ENCODE peak calls at places on chromosomes 6 and 20, in five cellular contexts. M is fibroblast of lung, B is colonic mucosa, Q is left lung, L is BJ. I is an unnamed sample.

GRCh38 chr20:36929290-36929689 is 22.2 kb downstream of the SAMHD1 start:
- DNase-seq in Q (no peak), L (no peak), B (no peak), M (peak), I (no peak)

GRCh38 chr20:59015411-59015810 is 3.8 kb upstream of the TUBB1 start:
- DNase-seq in Q (no peak), B (no peak), M (no peak), L (no peak), I (no peak)

GRCh38 chr6:145147559-145147958 is 587.8 kb downstream of the EPM2A start:
- DNase-seq in M (peak), Q (no peak), L (no peak), B (no peak), I (no peak)

GRCh38 chr6:168096271-168096764 is 17.3 kb upstream of the FRMD1 start:
- DNase-seq in L (no peak), M (no peak), Q (no peak), B (no peak), I (no peak)

GRCh38 chr6:113564401-113565161 is 292.6 kb upstream of the MARCKS start:
- DNase-seq in B (peak), M (peak), Q (peak), L (peak), I (no peak)

GRCh38 chr6:158086054-158086705 is 81.9 kb downstream of the SERAC1 start:
- DNase-seq in B (no peak), Q (no peak), L (peak), M (peak), I (peak)

GRCh38 chr20:37901667-37902503 is 1.0 kb upstream of the VSTM2L start:
- DNase-seq in M (peak), B (peak), Q (no peak), L (no peak), I (no peak)

GRCh38 chr6:32947552-32948465 is 5.1 kb downstream of the HLA-DMA start:
- DNase-seq in L (no peak), Q (no peak), M (peak), B (peak), I (no peak)

GRCh38 chr20:21618697-21619421 is 86.6 kb upstream of the PAX1 start:
- DNase-seq in L (no peak), M (no peak), B (no peak), Q (no peak), I (no peak)

GRCh38 chr20:46010491-46011405 is 2.0 kb downstream of the MMP9 start:
- DNase-seq in L (no peak), M (no peak), B (no peak), Q (no peak), I (no peak)

GRCh38 chr6:37061157-37061804 is 55.8 kb downstream of the FGD2 start:
- DNase-seq in M (no peak), L (no peak), B (no peak), Q (no peak), I (no peak)
- H3K4me3 ChIP-seq in M (no peak), L (no peak), B (no peak), Q (no peak), I (no peak)

GRCh38 chr20:41006126-41006935 is 22.3 kb upstream of the TOP1 start:
- DNase-seq in M (no peak), L (no peak), Q (no peak), B (no peak), I (no peak)
- H3K4me3 ChIP-seq in M (no peak), L (no peak), Q (no peak), B (no peak), I (no peak)

DNA sequence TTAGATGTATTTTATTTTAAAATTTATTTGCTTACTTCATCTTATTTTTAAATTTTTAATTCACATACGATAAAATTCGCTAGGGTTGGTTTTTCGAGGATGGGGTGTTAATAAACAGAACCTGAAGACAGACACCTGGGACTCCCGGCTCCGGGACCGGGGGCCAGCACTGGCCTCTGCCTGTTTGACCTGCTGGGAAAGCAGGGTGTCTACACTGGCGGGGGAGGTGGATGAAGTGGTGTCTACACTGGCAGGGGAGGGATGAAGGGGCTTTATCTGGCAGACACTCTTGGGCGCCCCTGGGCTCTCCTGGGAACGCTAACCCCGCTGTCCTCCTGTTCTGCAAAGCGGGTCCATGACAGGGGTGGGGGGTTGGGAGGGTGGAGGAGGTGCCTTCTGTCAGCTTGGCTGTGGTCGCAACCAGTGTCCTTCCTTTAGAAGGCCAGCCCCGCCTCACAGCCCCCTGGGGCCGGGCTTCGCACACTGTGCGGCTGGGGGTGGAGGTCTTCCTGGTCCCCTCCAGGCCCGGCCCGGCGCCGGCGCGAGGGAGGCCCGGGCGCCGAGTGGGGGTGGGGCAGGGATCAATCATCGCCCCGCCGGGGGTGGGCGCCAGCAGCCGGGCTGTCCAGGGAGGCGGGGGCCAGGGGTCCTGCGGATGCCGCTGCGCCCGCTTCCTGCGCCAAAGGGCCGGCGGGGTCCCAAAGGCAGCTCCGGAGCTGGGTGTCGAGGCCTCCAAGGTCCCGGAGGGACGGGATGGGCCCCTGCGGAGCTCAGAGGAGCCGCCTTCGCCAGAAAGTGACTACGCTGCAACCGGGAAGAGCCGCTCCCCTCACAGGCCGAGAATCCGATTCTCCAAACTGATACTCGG is 1.8 kb downstream of the GATA5 start:
- DNase-seq in L (no peak), B (no peak), Q (no peak), M (no peak), I (no peak)
- H3K4me3 ChIP-seq in L (no peak), B (no peak), Q (no peak), M (peak), I (no peak)

GRCh38 chr6:8789878-8790277 is 354.5 kb upstream of the SLC35B3 start:
- DNase-seq in B (no peak), M (no peak), Q (no peak), L (no peak), I (no peak)
- H3K4me3 ChIP-seq in B (no peak), M (no peak), Q (no peak), L (no peak), I (no peak)

GRCh38 chr6:117441824-117442264 is 16.1 kb upstream of the ROS1 start:
- DNase-seq in M (peak), Q (no peak), B (no peak), L (no peak), I (no peak)
- H3K4me3 ChIP-seq in M (no peak), Q (no peak), B (no peak), L (no peak), I (no peak)

GRCh38 chr20:9015984-9016324 is 52.9 kb upstream of the PLCB4 start:
- DNase-seq in B (no peak), L (no peak), Q (no peak), M (peak), I (peak)
- H3K4me3 ChIP-seq in B (no peak), L (no peak), Q (no peak), M (no peak), I (no peak)

GRCh38 chr20:44759595-44759994 is 13.9 kb downstream of the KCNK15 start:
- DNase-seq in M (no peak), B (no peak), L (no peak), Q (no peak), I (no peak)
- H3K4me3 ChIP-seq in M (no peak), B (no peak), L (no peak), Q (no peak), I (no peak)

DNA sequence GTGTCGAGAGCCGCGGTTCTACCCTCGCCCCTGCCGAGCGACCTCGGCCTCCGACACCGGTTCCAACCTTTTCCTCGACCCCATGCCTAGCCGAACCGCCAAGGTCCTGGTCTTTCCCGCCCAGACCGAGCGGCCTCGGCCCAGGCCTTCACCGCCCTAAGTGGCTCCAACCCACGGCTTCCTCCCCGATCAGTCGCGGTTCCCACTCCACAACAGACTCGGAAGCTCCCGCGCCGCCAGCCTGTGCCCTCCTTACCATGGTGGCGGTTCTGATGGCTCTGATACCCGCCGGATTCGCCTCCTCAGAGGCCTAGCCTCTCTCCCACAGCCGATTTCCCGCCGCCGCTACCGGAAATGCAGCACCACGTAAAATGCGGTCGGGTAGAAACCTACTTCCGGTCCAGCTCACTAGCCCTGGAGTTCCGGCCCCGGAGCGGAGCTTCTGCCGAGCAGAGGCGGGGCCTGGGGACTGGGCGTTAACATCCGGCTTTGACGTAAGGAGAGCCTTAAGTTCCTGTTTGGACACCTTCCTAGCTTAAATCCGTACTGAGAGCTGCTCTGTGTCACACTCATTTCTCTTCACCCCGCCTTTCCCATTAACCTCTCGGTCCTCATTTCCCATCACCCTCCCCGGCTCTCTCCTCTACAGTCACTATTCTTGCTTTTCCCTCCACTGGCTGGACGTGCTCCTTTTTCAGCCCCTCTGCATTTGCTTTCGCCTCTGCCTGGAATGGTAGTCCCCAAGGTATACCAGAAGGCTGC is at the start of gene SNRPB:
- DNase-seq in B (peak), M (peak), L (peak), Q (peak), I (peak)
- H3K4me3 ChIP-seq in B (peak), M (peak), L (peak), Q (peak), I (peak)

I was measured in kidney epithelial cell.